ENCODE peak calls at places on chromosome 22, in five cellular contexts. N is testis, C is HFF-Myc, A is mucosa of descending colon, R is choroid plexus epithelial cell. M is an unnamed sample.

GRCh38 chr22:23147632-23148387 is 2.5 kb downstream of the RAB36 start:
- DNase-seq in N (no peak), A (no peak), R (peak; percentile 93), C (no peak), M (no peak)

GRCh38 chr22:45170001-45170466 is 6.3 kb downstream of the NUP50 start:
- DNase-seq in N (peak; percentile 81), C (no peak), R (no peak), A (no peak), M (no peak)

GRCh38 chr22:41568811-41569210 is 8.0 kb downstream of the CSDC2 start:
- DNase-seq in C (no peak), N (no peak), R (no peak), A (no peak), M (no peak)

GRCh38 chr22:19525116-19525660 is 978 bp upstream of the CLDN5 start:
- DNase-seq in C (no peak), R (no peak), A (no peak), N (no peak), M (no peak)

GRCh38 chr22:39122772-39123470 is 25.9 kb downstream of the APOBEC3H start:
- DNase-seq in R (no peak), A (no peak), N (no peak), C (no peak), M (no peak)

GRCh38 chr22:41092847-41093371 is 517 bp downstream of the EP300 start:
- DNase-seq in C (no peak), A (peak; percentile 43), N (peak; percentile 44), R (peak; percentile 33), M (no peak)

GRCh38 chr22:30887418-30887817 is 81.2 kb downstream of the MORC2 start:
- DNase-seq in A (no peak), C (no peak), N (no peak), R (no peak), M (no peak)

GRCh38 chr22:42962295-42963230 is 52.4 kb downstream of the PACSIN2 start:
- DNase-seq in R (no peak), C (no peak), A (peak; percentile 45), N (no peak), M (no peak)

GRCh38 chr22:44133901-44134511 is 46.7 kb upstream of the PARVG start:
- DNase-seq in N (peak; percentile 36), R (peak; percentile 86), C (no peak), A (peak; percentile 25), M (no peak)

GRCh38 chr22:43126506-43127165 is 16.1 kb downstream of the BIK start:
- DNase-seq in R (peak; percentile 83), C (peak; percentile 32), A (no peak), N (no peak), M (peak; percentile 52)

GRCh38 chr22:22243033-22243680 is 1.4 kb upstream of the VPREB1 start:
- DNase-seq in A (no peak), C (no peak), N (no peak), R (no peak), M (no peak)

GRCh38 chr22:20112623-20113511 is 3.0 kb upstream of the RANBP1 start:
- DNase-seq in C (no peak), A (no peak), N (no peak), R (no peak), M (no peak)

GRCh38 chr22:49962012-49962750 is 1.6 kb downstream of the PIM3 start:
- DNase-seq in R (peak; percentile 96), A (peak; percentile 85), N (peak; percentile 87), C (peak; percentile 61), M (no peak)

GRCh38 chr22:23230348-23231068 is 50.2 kb downstream of the BCR start:
- DNase-seq in C (no peak), N (no peak), A (no peak), R (no peak), M (no peak)

GRCh38 chr22:19962246-19962908 is 20.8 kb upstream of the TXNRD2 start:
- DNase-seq in C (no peak), N (peak; percentile 75), A (peak; percentile 91), R (peak; percentile 87), M (no peak)

GRCh38 chr22:44098021-44098739 is 74.1 kb downstream of the PARVB start:
- DNase-seq in N (no peak), R (no peak), A (no peak), C (no peak), M (no peak)

GRCh38 chr22:44497218-44497903 is 672 bp downstream of the RTL6 start:
- DNase-seq in R (peak; percentile 16), N (peak; percentile 37), A (peak; percentile 29), C (no peak), M (no peak)

GRCh38 chr22:30694171-30694637 is 470 bp upstream of the OSBP2 start:
- DNase-seq in A (peak; percentile 80), C (no peak), R (no peak), N (peak; percentile 77), M (no peak)

GRCh38 chr22:17159504-17159951 is 451 bp upstream of the HDHD5 start:
- DNase-seq in R (peak; percentile 37), A (peak; percentile 66), N (peak; percentile 71), C (no peak), M (peak; percentile 50)

GRCh38 chr22:44752285-44753188 is at the start of gene ARHGAP8:
- DNase-seq in N (no peak), R (no peak), C (no peak), A (peak; percentile 70), M (no peak)

GRCh38 chr22:42855726-42856125 is 1.3 kb downstream of the ARFGAP3 start:
- DNase-seq in N (no peak), C (no peak), R (no peak), A (no peak), M (no peak)

GRCh38 chr22:32476286-32476685 is 1.7 kb downstream of the FBXO7 start:
- DNase-seq in R (no peak), N (no peak), A (no peak), C (no peak), M (no peak)

GRCh38 chr22:32476804-32477203 is 2.2 kb downstream of the FBXO7 start:
- DNase-seq in R (no peak), C (no peak), N (no peak), A (no peak), M (no peak)

GRCh38 chr22:32474635-32475427 is at the start of gene FBXO7:
- DNase-seq in N (peak; percentile 94), R (peak; percentile 95), C (peak; percentile 66), A (peak; percentile 93), M (peak; percentile 26)

GRCh38 chr22:32475428-32476010 is 908 bp downstream of the FBXO7 start:
- DNase-seq in N (peak; percentile 60), A (peak; percentile 50), C (no peak), R (peak; percentile 69), M (peak; percentile 27)

DNA sequence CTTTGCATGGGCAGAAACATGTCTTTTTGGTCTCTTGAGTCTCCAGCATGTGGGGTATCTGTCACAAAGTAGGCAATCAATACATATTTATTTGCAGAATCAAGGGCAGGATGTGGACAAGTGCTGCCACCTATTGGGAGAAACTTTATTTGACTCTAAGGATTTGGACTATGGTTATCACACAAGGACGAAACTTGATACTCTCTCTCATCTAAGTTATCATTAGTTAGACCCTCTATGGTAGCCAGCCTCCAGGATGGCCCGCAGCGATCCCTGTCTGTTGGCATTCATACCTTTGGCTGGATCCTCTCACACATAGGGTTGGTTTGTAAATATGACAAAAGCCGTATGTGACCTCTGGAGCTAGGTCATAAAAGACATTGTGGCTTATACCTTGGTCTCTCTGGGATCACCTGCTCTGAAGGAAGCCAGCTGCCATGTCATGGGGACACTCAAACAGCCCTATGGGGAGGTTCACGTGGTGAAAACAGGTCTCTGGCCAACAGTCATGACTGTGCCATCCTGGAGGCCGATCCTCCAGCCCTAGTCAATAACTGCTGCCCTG is 1.1 kb upstream of the FBXO7 start:
- DNase-seq in A (peak; percentile 70), C (peak; percentile 54), N (no peak), R (peak; percentile 83), M (no peak)
- TF ChIP-seq CTCF in A (peak; percentile 50), C (peak; percentile 60), N (peak; percentile 61), R (peak; percentile 71), M (peak; percentile 75)

DNA sequence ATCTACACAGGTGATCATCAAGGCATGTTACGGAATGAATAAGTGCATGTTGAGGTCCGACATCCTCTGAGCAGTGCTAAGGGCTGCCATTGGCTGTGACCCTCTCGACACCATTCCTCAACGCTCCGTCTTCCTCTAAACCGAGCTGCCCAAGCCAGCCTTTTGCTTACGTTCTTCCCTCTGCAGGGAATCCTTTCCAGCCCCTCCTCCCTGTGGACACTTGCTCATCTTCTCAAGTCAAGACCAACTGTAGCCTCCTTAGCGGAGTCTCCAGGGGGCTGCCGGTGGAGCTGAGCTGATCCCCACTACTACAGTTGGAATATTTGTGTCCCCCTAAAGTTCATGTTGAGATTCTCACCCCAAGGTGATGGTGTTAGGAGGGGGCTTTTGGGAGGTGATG is 781.0 kb downstream of the TBC1D22A start:
- DNase-seq in C (no peak), R (no peak), N (no peak), A (no peak), M (no peak)
- H3K4me3 ChIP-seq in C (no peak overlapping the region), R (no peak overlapping the region), N (no peak overlapping the region), A (no peak overlapping the region), M (no peak overlapping the region)

GRCh38 chr22:29524440-29525191 is 28.9 kb downstream of the THOC5 start:
- DNase-seq in N (peak; percentile 63), R (peak; percentile 61), C (no peak), A (peak; percentile 39), M (no peak)
- TF ChIP-seq CTCF in N (no peak), R (peak; percentile 73), C (peak; percentile 38), A (no peak), M (peak; percentile 60)

DNA sequence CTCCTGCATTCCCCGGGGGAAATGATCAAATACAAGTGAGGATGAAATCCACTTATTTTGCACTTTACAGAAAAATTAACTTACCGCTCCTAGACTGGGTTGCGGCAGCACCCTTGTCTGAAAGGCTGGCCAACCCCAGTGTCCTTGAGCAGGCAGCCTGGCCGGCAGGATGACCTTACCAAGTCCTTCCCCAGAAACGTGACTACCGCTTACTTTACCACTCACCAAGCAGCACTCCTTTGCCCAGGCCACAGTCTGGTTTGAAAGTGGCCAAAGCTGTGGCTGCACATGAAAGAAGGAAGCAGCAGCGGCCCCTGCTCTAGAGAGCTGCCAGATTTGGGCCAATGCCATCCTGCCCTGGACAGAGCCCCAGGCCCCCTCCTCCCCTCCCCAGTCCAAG is 20.3 kb downstream of the MYH9 start:
- DNase-seq in N (peak; percentile 32), C (no peak), R (no peak), A (no peak), M (no peak)
- H3K4me3 ChIP-seq in N (no peak overlapping the region), C (no peak overlapping the region), R (no peak overlapping the region), A (no peak overlapping the region), M (no peak overlapping the region)

DNA sequence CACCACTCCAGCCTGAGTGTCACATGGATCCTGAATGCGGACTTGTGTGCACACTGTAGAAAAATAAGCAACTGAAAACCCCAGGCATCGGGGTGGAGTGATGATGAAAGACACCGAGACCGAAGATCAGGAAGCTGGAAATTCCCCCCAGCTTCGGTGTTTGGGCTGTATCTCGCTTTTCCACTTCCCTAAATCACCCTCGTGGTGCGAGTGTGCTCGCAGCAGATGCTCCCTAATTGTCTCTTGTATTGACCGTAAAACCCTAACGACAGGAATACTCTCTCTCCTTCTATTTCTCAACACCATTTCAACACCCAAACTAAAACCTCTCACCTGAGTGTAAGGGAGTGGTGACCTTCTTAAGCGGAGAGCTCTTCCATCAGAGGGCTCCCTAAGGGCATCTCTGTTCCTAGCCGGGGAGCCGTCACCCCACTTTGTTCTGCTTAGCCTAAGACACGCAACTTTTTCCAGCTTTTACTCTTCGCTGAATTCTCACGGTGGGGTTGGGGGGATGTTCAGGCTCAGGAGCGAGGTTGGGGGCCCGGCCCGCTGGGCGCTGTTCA is 637 bp upstream of the GRK3 start:
- DNase-seq in A (peak; percentile 31), R (peak; percentile 5), C (no peak), N (peak; percentile 41), M (no peak)
- TF ChIP-seq CTCF in A (no peak), R (no peak), C (no peak), N (no peak), M (no peak)

M was measured in epithelial cell of proximal tubule.